ENCODE peak calls at places on chromosomes 16 and 17, in nine cellular contexts. N is kidney epithelial cell, Q is substantia nigra, F is prostate gland, L is NCI-H1436, U is OCI-LY7, O is EL, M is fibroblast of the aortic adventitia, H is GM23248. S is an unnamed sample.

GRCh38 chr17:73261952-73262675 is 434 bp upstream of the CPSF4L start:
- DNase-seq in N (no peak), Q (peak), F (peak), L (no peak), U (no peak), O (no peak), M (no peak), H (no peak), S (peak)

GRCh38 chr16:54657058-54657708 is 273.5 kb upstream of the IRX5 start:
- DNase-seq in N (no peak), Q (no peak), F (no peak), L (no peak), U (no peak), O (peak), M (peak), H (peak), S (peak)

GRCh38 chr16:69396187-69397061 is 10.6 kb upstream of the TERF2 start:
- DNase-seq in N (peak), Q (peak), F (peak), L (peak), U (peak), O (peak), M (peak), H (peak), S (peak)

GRCh38 chr17:66373944-66374817 is 71.8 kb downstream of the PRKCA start:
- DNase-seq in N (no peak), Q (no peak), F (no peak), L (peak), U (no peak), O (peak), M (no peak), H (no peak), S (no peak)

GRCh38 chr17:19447085-19447583 is 36.1 kb downstream of the RNF112 start:
- DNase-seq in N (no peak), Q (peak), F (peak), L (peak), U (peak), O (peak), M (peak), H (peak), S (peak)

GRCh38 chr16:86142801-86143236 is 243.9 kb downstream of the IRF8 start:
- DNase-seq in N (no peak), Q (no peak), F (no peak), L (no peak), U (no peak), O (peak), M (no peak), H (peak), S (no peak)

GRCh38 chr17:79023886-79024771 is at the start of gene C1QTNF1:
- DNase-seq in N (no peak), Q (no peak), F (no peak), L (no peak), U (no peak), O (peak), M (peak), H (peak), S (peak)

GRCh38 chr16:56245197-56245596 is 53.9 kb downstream of the GNAO1 start:
- DNase-seq in N (peak), Q (no peak), F (no peak), L (no peak), U (no peak), O (peak), M (no peak), H (peak), S (peak)

GRCh38 chr17:32876414-32877163 is at the start of gene MYO1D:
- DNase-seq in N (no peak), Q (no peak), F (peak), L (peak), U (peak), O (peak), M (no peak), H (peak), S (peak)

GRCh38 chr17:82145550-82146165 is 47.6 kb upstream of the FASN start:
- DNase-seq in N (no peak), Q (no peak), F (no peak), L (no peak), U (no peak), O (no peak), M (no peak), H (no peak), S (no peak)

GRCh38 chr16:1959269-1960039 is at the start of gene NDUFB10:
- DNase-seq in N (no peak), Q (peak), F (peak), L (peak), U (peak), O (peak), M (peak), H (peak), S (peak)

GRCh38 chr17:2215616-2216364 is 87.8 kb downstream of the SMG6 start:
- DNase-seq in N (no peak), Q (peak), F (no peak), L (no peak), U (peak), O (peak), M (peak), H (peak), S (peak)

GRCh38 chr17:81457396-81457795 is 55.2 kb downstream of the ACTG1 start:
- DNase-seq in N (no peak), Q (no peak), F (no peak), L (no peak), U (peak), O (no peak), M (no peak), H (no peak), S (no peak)

GRCh38 chr16:75593825-75594820 is 27.9 kb downstream of the GABARAPL2 start:
- DNase-seq in N (no peak), Q (no peak), F (no peak), L (peak), U (peak), O (peak), M (peak), H (peak), S (peak)

GRCh38 chr16:78425957-78426590 is 326.6 kb downstream of the WWOX start:
- DNase-seq in N (no peak), Q (no peak), F (no peak), L (no peak), U (no peak), O (no peak), M (no peak), H (no peak), S (no peak)

S was measured in epithelial cell of esophagus.